ENCODE peak calls at places on chromosomes 13 and 19, in seven cellular contexts. W is OCI-LY7, Y is IMR-90, J is pancreas, U is nephron progenitor cell, M is dorsolateral prefrontal cortex, L is H9. K is an unnamed sample.

GRCh38 chr19:39086401-39086800 is 2.2 kb downstream of the ACP7 start:
- DNase-seq in L (no peak), U (no peak), M (no peak), J (no peak), Y (no peak), W (no peak), K (no peak)

GRCh38 chr19:31274964-31275319 is 74.3 kb downstream of the TSHZ3 start:
- DNase-seq in Y (no peak), W (no peak), U (no peak), L (no peak), M (no peak), J (no peak), K (no peak)

GRCh38 chr13:27962128-27962841 is 6.8 kb downstream of the CDX2 start:
- DNase-seq in L (peak), W (no peak), Y (no peak), U (peak), J (no peak), M (no peak), K (no peak)

GRCh38 chr19:43700368-43701015 is 15.4 kb upstream of the IRGC start:
- DNase-seq in Y (peak), L (no peak), J (no peak), U (no peak), M (no peak), W (no peak), K (no peak)

GRCh38 chr13:26806891-26807290 is 46.3 kb upstream of the GPR12 start:
- DNase-seq in J (no peak), W (no peak), Y (no peak), M (no peak), L (no peak), U (no peak), K (no peak)

GRCh38 chr13:21069561-21070004 is 8.2 kb upstream of the LATS2 start:
- DNase-seq in U (no peak), W (no peak), L (no peak), Y (peak), M (no peak), J (no peak), K (no peak)

GRCh38 chr19:49593233-49594113 is 2.5 kb downstream of the PRR12 start:
- DNase-seq in U (peak), M (peak), W (peak), Y (peak), J (peak), L (peak), K (peak)

GRCh38 chr13:50365683-50366391 is 350.6 kb downstream of the KCNRG start:
- DNase-seq in L (no peak), Y (no peak), U (no peak), J (peak), W (peak), M (no peak), K (no peak)

GRCh38 chr19:19782783-19783182 is 38.8 kb downstream of the ZNF506 start:
- DNase-seq in W (no peak), L (no peak), J (no peak), M (no peak), U (no peak), Y (no peak), K (no peak)

GRCh38 chr13:62040806-62041205 is 625.2 kb upstream of the PCDH20 start:
- DNase-seq in W (no peak), Y (no peak), J (no peak), U (no peak), M (no peak), L (no peak), K (no peak)

GRCh38 chr19:2079076-2079864 is 16.9 kb downstream of the MOB3A start:
- DNase-seq in Y (no peak), W (no peak), L (no peak), J (no peak), U (no peak), M (no peak), K (no peak)

GRCh38 chr13:51861728-51862300 is at the start of gene CCDC70:
- DNase-seq in U (no peak), M (no peak), L (no peak), Y (peak), W (no peak), J (no peak), K (no peak)

GRCh38 chr19:40492274-40492673 is 25.5 kb downstream of the SPTBN4 start:
- DNase-seq in Y (no peak), J (no peak), U (no peak), W (no peak), M (no peak), L (no peak), K (no peak)

GRCh38 chr13:112603641-112604220 is 15.8 kb upstream of the TUBGCP3 start:
- DNase-seq in W (no peak), M (no peak), Y (peak), J (no peak), L (no peak), U (no peak), K (no peak)

GRCh38 chr19:28224441-28224840 is 988.5 kb downstream of the UQCRFS1 start:
- DNase-seq in Y (no peak), U (no peak), J (no peak), M (no peak), L (no peak), W (no peak), K (no peak)

GRCh38 chr13:103030776-103031175 is 35.4 kb downstream of the SLC10A2 start:
- DNase-seq in W (peak), U (no peak), Y (no peak), L (no peak), J (no peak), M (no peak), K (no peak)

GRCh38 chr13:44172411-44172810 is 201.2 kb upstream of the SERP2 start:
- DNase-seq in Y (no peak), W (no peak), U (no peak), J (no peak), M (no peak), L (no peak), K (no peak)

DNA sequence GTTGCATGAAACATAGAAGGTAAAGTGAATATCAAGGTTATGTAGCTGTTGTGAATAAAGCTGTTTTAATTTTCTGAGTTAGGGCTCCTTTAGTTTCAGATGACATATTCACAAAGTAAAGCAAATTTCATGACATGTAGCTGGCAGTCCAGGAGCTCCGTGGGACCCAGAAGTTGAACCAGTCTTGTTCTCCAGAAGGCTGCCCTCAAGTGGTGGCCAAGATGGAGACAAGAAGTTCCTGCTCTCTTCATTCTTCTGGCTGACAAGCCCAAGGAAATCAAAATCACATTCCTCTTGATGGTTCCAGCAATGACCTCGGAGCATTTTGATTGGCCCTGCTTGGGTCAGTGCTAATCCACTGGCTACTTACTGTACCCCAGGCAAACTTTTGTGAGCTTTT is 128.7 kb downstream of the LIG4 start:
- DNase-seq in W (no peak), L (peak), J (no peak), M (no peak), Y (peak), U (no peak), K (no peak)
- TF ChIP-seq CTCF in W (peak), L (peak), J (no peak), M (no peak), Y (peak), U (no peak), K (no peak)

GRCh38 chr13:114037674-114038073 is 63.8 kb upstream of the C13orf46 start:
- DNase-seq in J (no peak), L (no peak), M (no peak), Y (no peak), U (no peak), W (no peak), K (no peak)

GRCh38 chr13:114033541-114034315 is 59.9 kb upstream of the C13orf46 start:
- DNase-seq in W (no peak), Y (no peak), M (no peak), U (no peak), J (no peak), L (no peak), K (no peak)

GRCh38 chr13:114035186-114035582 is 61.3 kb upstream of the C13orf46 start:
- DNase-seq in U (no peak), Y (no peak), M (no peak), L (no peak), W (no peak), J (no peak), K (no peak)

GRCh38 chr13:114034481-114034891 is 60.6 kb upstream of the C13orf46 start:
- DNase-seq in M (no peak), J (no peak), U (no peak), W (no peak), L (no peak), Y (peak), K (no peak)

GRCh38 chr13:114035583-114036501 is 62.0 kb upstream of the C13orf46 start:
- DNase-seq in W (no peak), L (no peak), J (no peak), Y (peak), M (peak), U (peak), K (no peak)
- TF ChIP-seq CTCF in W (no peak), L (no peak), J (no peak), Y (no peak), M (no peak), U (no peak), K (no peak)

GRCh38 chr19:18096258-18096657 is 1.3 kb upstream of the MAST3 start:
- DNase-seq in M (no peak), W (no peak), J (no peak), U (no peak), Y (no peak), L (no peak), K (no peak)
- TF ChIP-seq CTCF in M (no peak), W (no peak), J (no peak), U (no peak), Y (no peak), L (no peak), K (no peak)

DNA sequence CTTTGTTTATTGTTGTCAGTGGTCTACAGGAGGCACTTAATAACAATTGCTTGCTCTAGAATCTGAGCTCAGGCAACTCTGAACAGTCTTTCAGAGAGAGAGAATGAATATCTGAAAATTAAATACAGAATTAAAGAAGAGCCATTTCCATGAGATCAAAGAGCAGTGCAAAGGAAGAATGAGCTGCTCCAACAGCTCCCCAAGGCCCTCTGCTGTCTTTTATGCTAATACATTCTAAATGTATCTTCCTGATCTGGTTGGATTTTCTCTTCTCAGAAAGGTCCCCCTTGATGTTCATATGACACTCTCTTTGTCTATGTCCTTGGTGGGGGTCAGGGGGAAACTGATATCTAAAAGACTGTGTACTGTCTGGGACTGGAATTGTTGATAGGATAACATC is 1029.6 kb downstream of the PCDH9 start:
- DNase-seq in Y (no peak), M (no peak), L (no peak), U (no peak), J (no peak), W (peak), K (no peak)
- TF ChIP-seq CTCF in Y (peak), M (no peak), L (no peak), U (no peak), J (no peak), W (peak), K (no peak)

GRCh38 chr19:15922021-15922420 is 12.3 kb downstream of the CYP4F11 start:
- DNase-seq in Y (no peak), W (no peak), U (no peak), M (no peak), J (no peak), L (no peak), K (no peak)

GRCh38 chr19:15926484-15926883 is 7.8 kb downstream of the CYP4F11 start:
- DNase-seq in W (no peak), L (no peak), J (peak), Y (no peak), U (no peak), M (no peak), K (no peak)

GRCh38 chr19:15928321-15928720 is 6.0 kb downstream of the CYP4F11 start:
- DNase-seq in W (no peak), J (no peak), U (no peak), Y (no peak), M (no peak), L (no peak), K (no peak)

GRCh38 chr19:15919243-15919642 is 15.1 kb downstream of the CYP4F11 start:
- DNase-seq in U (no peak), W (no peak), L (no peak), Y (no peak), M (no peak), J (no peak), K (no peak)

GRCh38 chr19:15923702-15924101 is 10.6 kb downstream of the CYP4F11 start:
- DNase-seq in U (no peak), W (no peak), L (no peak), M (no peak), Y (no peak), J (no peak), K (no peak)
- TF ChIP-seq CTCF in U (no peak), W (no peak), L (no peak), M (no peak), Y (no peak), J (no peak), K (no peak)

GRCh38 chr19:29527500-29528328 is 1.9 kb downstream of the VSTM2B start:
- DNase-seq in W (no peak), L (no peak), J (no peak), M (peak), U (no peak), Y (no peak), K (peak)

GRCh38 chr19:29524201-29524911 is 1.4 kb upstream of the VSTM2B start:
- DNase-seq in J (no peak), L (peak), W (no peak), U (peak), Y (no peak), M (no peak), K (peak)

GRCh38 chr19:29526730-29527499 is 1.1 kb downstream of the VSTM2B start:
- DNase-seq in M (no peak), Y (no peak), W (no peak), U (peak), J (no peak), L (peak), K (peak)

GRCh38 chr19:29524912-29525870 is 603 bp upstream of the VSTM2B start:
- DNase-seq in Y (no peak), J (no peak), L (peak), M (no peak), W (no peak), U (peak), K (peak)

DNA sequence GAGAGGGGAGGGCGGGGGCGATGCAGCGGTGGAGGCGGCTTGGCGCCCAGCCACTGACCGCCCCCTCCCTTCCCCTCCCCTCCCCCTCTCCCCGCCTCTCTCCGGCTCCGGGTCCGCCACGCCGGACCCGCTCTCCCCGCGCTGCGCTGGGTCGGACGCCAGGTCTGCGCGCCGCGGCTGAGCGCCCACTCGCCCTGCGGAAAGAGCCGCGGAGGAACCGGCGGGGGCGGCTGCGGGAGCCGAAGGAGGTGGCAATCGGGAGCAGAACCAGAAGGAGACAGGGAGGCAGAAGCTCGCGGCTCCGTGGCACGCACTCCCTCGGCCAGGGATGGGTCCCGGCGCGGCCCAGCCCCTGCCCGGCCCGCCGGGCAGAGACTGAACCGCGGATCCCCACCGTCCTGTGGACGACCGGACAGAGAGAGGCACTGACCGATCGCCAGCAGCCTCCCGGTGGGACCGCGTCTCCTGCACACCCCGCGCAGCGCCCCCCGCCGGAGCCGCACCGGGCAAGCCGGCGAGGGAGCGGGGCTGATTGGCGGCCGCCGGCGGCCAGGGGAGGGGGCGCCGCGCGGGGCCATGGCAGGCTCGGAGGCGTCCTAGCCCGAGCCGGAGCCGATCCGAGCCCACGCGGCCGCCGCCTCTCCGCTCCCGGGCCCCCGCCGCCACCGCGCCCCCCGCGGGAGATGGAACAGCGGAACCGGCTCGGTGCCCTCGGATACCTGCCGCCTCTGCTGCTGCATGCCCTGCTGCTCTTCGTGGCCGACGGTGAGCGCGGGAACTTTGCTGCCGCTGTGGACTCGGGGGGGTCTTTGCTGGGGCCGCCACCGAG is at the start of gene VSTM2B:
- DNase-seq in Y (no peak), U (peak), L (no peak), J (no peak), W (no peak), M (no peak), K (peak)
- TF ChIP-seq CTCF in Y (no peak), U (no peak), L (peak), J (no peak), W (no peak), M (no peak), K (no peak)

GRCh38 chr13:73417012-73417615 is 358.3 kb downstream of the KLF5 start:
- DNase-seq in W (peak), M (no peak), Y (no peak), J (peak), L (no peak), U (no peak), K (no peak)
- TF ChIP-seq CTCF in W (peak), M (no peak), Y (peak), J (no peak), L (peak), U (no peak), K (no peak)

GRCh38 chr19:33798701-33799111 is 2.0 kb downstream of the KCTD15 start:
- DNase-seq in U (no peak), L (no peak), Y (peak), M (no peak), J (no peak), W (no peak), K (no peak)

GRCh38 chr19:33794578-33795369 is 1.9 kb upstream of the KCTD15 start:
- DNase-seq in Y (no peak), U (peak), W (no peak), M (no peak), J (no peak), L (peak), K (no peak)

GRCh38 chr19:33796164-33797100 is at the start of gene KCTD15:
- DNase-seq in J (peak), L (peak), M (no peak), U (peak), W (peak), Y (peak), K (no peak)

GRCh38 chr19:33797821-33798633 is 1.4 kb downstream of the KCTD15 start:
- DNase-seq in U (peak), W (peak), L (peak), M (no peak), J (peak), Y (peak), K (no peak)

GRCh38 chr19:33795370-33796163 is 1.1 kb upstream of the KCTD15 start:
- DNase-seq in W (peak), Y (peak), L (peak), J (peak), U (peak), M (no peak), K (peak)
- TF ChIP-seq CTCF in W (peak), Y (peak), L (peak), J (peak), U (peak), M (peak), K (peak)